ENCODE peak calls at places on chromosomes 5 and 9, in five cellular contexts. W is progenitor cell of endocrine pancreas, J is myocyte, F is Right ventricle myocardium superior, R is retina. O is an unnamed sample.

GRCh38 chr9:114476891-114477469 is 28.3 kb downstream of the WHRN start:
- DNase-seq in F (no peak), W (no peak), R (no peak), J (no peak), O (no peak)

GRCh38 chr5:54651482-54652076 is 134.0 kb downstream of the SNX18 start:
- DNase-seq in R (no peak), F (peak), J (peak), W (no peak), O (no peak)

GRCh38 chr5:123119334-123119986 is 30.4 kb downstream of the PRDM6 start:
- DNase-seq in R (no peak), J (peak), W (no peak), F (no peak), O (no peak)

GRCh38 chr5:137632716-137633115 is 103.2 kb downstream of the KLHL3 start:
- DNase-seq in W (no peak), J (no peak), R (no peak), F (no peak), O (no peak)

GRCh38 chr5:84393969-84394368 is 9.3 kb upstream of the EDIL3 start:
- DNase-seq in W (no peak), F (no peak), J (peak), R (no peak), O (no peak)

GRCh38 chr9:94675008-94675841 is 35.9 kb upstream of the FBP1 start:
- DNase-seq in W (no peak), F (no peak), R (no peak), J (peak), O (no peak)

GRCh38 chr9:95517559-95517933 is 775 bp upstream of the PTCH1 start:
- DNase-seq in J (no peak), F (no peak), R (no peak), W (no peak), O (no peak)

GRCh38 chr9:114121445-114122151 is 22.5 kb upstream of the KIF12 start:
- DNase-seq in R (no peak), F (no peak), J (peak), W (no peak), O (no peak)

GRCh38 chr9:136996361-136997281 is at the start of gene CLIC3:
- DNase-seq in F (no peak), W (no peak), R (no peak), J (no peak), O (peak)

GRCh38 chr5:90982576-90982975 is 400.5 kb downstream of the ARRDC3 start:
- DNase-seq in R (no peak), J (peak), F (no peak), W (no peak), O (no peak)

GRCh38 chr5:159887050-159887449 is 29.2 kb upstream of the ADRA1B start:
- DNase-seq in W (no peak), R (no peak), J (no peak), F (no peak), O (no peak)

GRCh38 chr5:116137544-116138378 is 52.9 kb downstream of the COMMD10 start:
- DNase-seq in R (peak), J (peak), F (no peak), W (no peak), O (peak)

GRCh38 chr9:112555091-112555643 is 68.5 kb downstream of the KIAA1958 start:
- DNase-seq in J (no peak), F (no peak), R (no peak), W (no peak), O (no peak)

GRCh38 chr5:66306844-66307315 is 162.8 kb downstream of the SREK1 start:
- DNase-seq in R (peak), W (no peak), F (no peak), J (peak), O (peak)

GRCh38 chr9:76203373-76203772 is 190.9 kb downstream of the RFK start:
- DNase-seq in W (no peak), F (peak), J (no peak), R (no peak), O (no peak)

GRCh38 chr5:107293551-107293950 is 377.2 kb downstream of the EFNA5 start:
- DNase-seq in F (no peak), J (no peak), W (no peak), R (no peak), O (no peak)

GRCh38 chr5:175415303-175415702 is 28.7 kb downstream of the DRD1 start:
- DNase-seq in J (no peak), R (no peak), W (no peak), F (no peak), O (no peak)

GRCh38 chr9:68732405-68733020 is 27.5 kb downstream of the PIP5K1B start:
- DNase-seq in F (no peak), W (no peak), J (no peak), R (no peak), O (peak)

GRCh38 chr9:101398930-101399640 is 434 bp downstream of the ZNF189 start:
- DNase-seq in J (peak), F (no peak), R (no peak), W (no peak), O (peak)

GRCh38 chr5:56759521-56759920 is 55.8 kb upstream of the MAP3K1 start:
- DNase-seq in J (no peak), W (no peak), F (peak), R (no peak), O (no peak)

GRCh38 chr5:112548246-112548982 is 129.3 kb upstream of the EPB41L4A start:
- DNase-seq in F (no peak), J (peak), R (no peak), W (no peak), O (no peak)

GRCh38 chr9:131402073-131402472 is 8.2 kb downstream of the PRRC2B start:
- DNase-seq in J (peak), F (no peak), W (no peak), R (no peak), O (no peak)

GRCh38 chr9:38175423-38175822 is 106.4 kb upstream of the SHB start:
- DNase-seq in F (no peak), J (no peak), W (no peak), R (no peak), O (no peak)

GRCh38 chr9:79537838-79538237 is 33.9 kb upstream of the TLE4 start:
- DNase-seq in R (no peak), J (no peak), W (no peak), F (no peak), O (no peak)

O was measured in NCI-H146.